ENCODE peak calls at places on chromosomes 3 and 15, in four cellular contexts. F is H4; M is activated gamma-delta T cell treated with Interleukin-2 at 50 U/mL for 16 hours; P is stimulated activated CD8-positive, alpha-beta memory T cell treated with anti-CD3 and anti-CD28 coated beads, Interleukin-7, amount 100 ng/mL, for 24 hours. U is an unnamed sample.
A peak's percentile ranks its signal among the peaks of the same experiment; 100 is the strongest.

GRCh38 chr3:108953210-108953609 is 469 bp downstream of the GUCA1C start:
- DNase-seq in F (no peak), M (no peak), P (no peak), U (no peak)

GRCh38 chr3:95442766-95443165 is 1371.6 kb upstream of the EPHA6 start:
- DNase-seq in F (no peak), M (no peak), P (no peak), U (no peak)

GRCh38 chr15:72495007-72495406 is 20.9 kb downstream of the ARIH1 start:
- DNase-seq in F (no peak), M (no peak), P (no peak), U (no peak)

GRCh38 chr15:31440754-31441298 is 114.2 kb downstream of the KLF13 start:
- DNase-seq in F (no peak), M (peak; percentile 41), P (no peak), U (no peak)

GRCh38 chr3:48130321-48130881 is 57.8 kb downstream of the CDC25A start:
- DNase-seq in F (peak; percentile 89), M (no peak), P (no peak), U (no peak)

GRCh38 chr3:51379301-51379700 is 5.8 kb upstream of the MANF start:
- DNase-seq in F (no peak), M (no peak), P (no peak), U (no peak)

GRCh38 chr3:36774072-36774471 is 9.7 kb upstream of the DCLK3 start:
- DNase-seq in F (no peak), M (no peak), P (no peak), U (no peak)

GRCh38 chr3:9915252-9916141 is 1.4 kb upstream of the IL17RC start:
- DNase-seq in F (no peak), M (no peak), P (no peak), U (no peak)

GRCh38 chr15:88535100-88535499 is 11.4 kb downstream of the DET1 start:
- DNase-seq in F (no peak), M (no peak), P (no peak), U (no peak)

U was measured in CD8-positive, alpha-beta T cell.